ENCODE peak calls at places on chromosome 4, in six cellular contexts. R, E, U, I, F and W are unnamed samples.

GRCh38 chr4:72326692-72327632 is 242.1 kb downstream of the ADAMTS3 start:
- DNase-seq in I (no peak), F (no peak), R (peak), U (no peak), E (no peak), W (no peak)

GRCh38 chr4:161829631-161830030 is 334.2 kb downstream of the FSTL5 start:
- DNase-seq in R (no peak), E (no peak), I (no peak), F (no peak), U (no peak), W (no peak)

GRCh38 chr4:165011403-165011802 is 20.4 kb upstream of the TRIM60 start:
- DNase-seq in F (no peak), R (no peak), E (no peak), I (no peak), U (no peak), W (no peak)

GRCh38 chr4:3676196-3676595 is 90.0 kb upstream of the ADRA2C start:
- DNase-seq in E (peak), U (no peak), R (no peak), F (no peak), I (no peak), W (no peak)

GRCh38 chr4:40682298-40683101 is 52.8 kb upstream of the RBM47 start:
- DNase-seq in E (no peak), R (no peak), U (no peak), I (no peak), F (no peak), W (no peak)

GRCh38 chr4:41339812-41340809 is 83.4 kb downstream of the UCHL1 start:
- DNase-seq in R (peak), U (no peak), I (no peak), E (no peak), F (no peak), W (no peak)

GRCh38 chr4:106369456-106370060 is 980 bp upstream of the GIMD1 start:
- DNase-seq in E (no peak), R (peak), I (no peak), F (no peak), U (no peak), W (no peak)

GRCh38 chr4:156138781-156139280 is 185.2 kb upstream of the CTSO start:
- DNase-seq in E (no peak), I (no peak), F (no peak), U (no peak), R (no peak), W (no peak)

GRCh38 chr4:42586775-42587174 is 70.1 kb downstream of the ATP8A1 start:
- DNase-seq in I (no peak), R (no peak), F (no peak), U (no peak), E (no peak), W (no peak)

GRCh38 chr4:137283737-137284136 is 248.6 kb downstream of the PCDH18 start:
- DNase-seq in F (no peak), R (peak), E (no peak), U (no peak), I (no peak), W (no peak)

GRCh38 chr4:182367153-182367552 is 124.0 kb downstream of the TENM3 start:
- DNase-seq in I (no peak), R (no peak), F (no peak), E (no peak), U (no peak), W (no peak)

GRCh38 chr4:22416403-22416802 is 99.5 kb downstream of the ADGRA3 start:
- DNase-seq in R (peak), E (no peak), I (no peak), F (no peak), U (no peak), W (no peak)

GRCh38 chr4:138835833-138836521 is 179.6 kb upstream of the NOCT start:
- DNase-seq in U (no peak), I (no peak), F (no peak), E (no peak), R (peak), W (no peak)

GRCh38 chr4:150131581-150132228 is 53.5 kb downstream of the DCLK2 start:
- DNase-seq in I (no peak), E (no peak), U (no peak), R (no peak), F (no peak), W (no peak)

GRCh38 chr4:17811078-17811603 is 362 bp downstream of the NCAPG start:
- DNase-seq in I (no peak), F (no peak), U (no peak), R (peak), E (no peak), W (no peak)

GRCh38 chr4:114400531-114400930 is 198.1 kb upstream of the UGT8 start:
- DNase-seq in R (no peak), F (no peak), E (no peak), I (no peak), U (no peak), W (no peak)

GRCh38 chr4:24279911-24280375 is 304.4 kb downstream of the DHX15 start:
- DNase-seq in R (no peak), F (no peak), I (no peak), U (no peak), E (no peak), W (no peak)

GRCh38 chr4:6671648-6672047 is 22.0 kb upstream of the S100P start:
- DNase-seq in E (no peak), I (no peak), F (no peak), U (no peak), R (no peak), W (no peak)

GRCh38 chr4:6956434-6957147 is 47.0 kb downstream of the TBC1D14 start:
- DNase-seq in F (no peak), R (no peak), I (no peak), E (no peak), U (no peak), W (no peak)

GRCh38 chr4:37928421-37928820 is 31.8 kb upstream of the PTTG2 start:
- DNase-seq in U (no peak), I (no peak), R (no peak), F (no peak), E (no peak), W (no peak)

GRCh38 chr4:8920289-8920965 is 48.8 kb upstream of the HMX1 start:
- DNase-seq in F (no peak), E (no peak), U (peak), R (no peak), I (no peak), W (no peak)

GRCh38 chr4:152700151-152700550 is 20.4 kb upstream of the TMEM154 start:
- DNase-seq in I (no peak), U (no peak), R (no peak), F (no peak), E (no peak), W (no peak)

GRCh38 chr4:67680568-67681222 is 20.3 kb downstream of the UBA6 start:
- DNase-seq in I (no peak), F (no peak), U (no peak), E (no peak), R (peak), W (no peak)

GRCh38 chr4:40971346-40971745 is 221.6 kb downstream of the NSUN7 start:
- DNase-seq in I (no peak), R (no peak), E (no peak), F (no peak), U (no peak), W (no peak)

GRCh38 chr4:136369073-136369472 is 1163.2 kb downstream of the PCDH18 start:
- DNase-seq in U (no peak), R (peak), F (no peak), I (no peak), E (no peak), W (no peak)

GRCh38 chr4:41120297-41121217 is 93.8 kb downstream of the APBB2 start:
- DNase-seq in E (peak), F (no peak), U (no peak), R (peak), I (no peak), W (no peak)